ENCODE peak calls at places on chromosomes 13 and 19, in four cellular contexts. E is heart left ventricle; F is tibial artery; H is CD4-positive, alpha-beta T cell. P is an unnamed sample.

GRCh38 chr13:30443957-30444404 is 21.7 kb downstream of the UBE2L5 start:
- DNase-seq in H (no peak), F (no peak), E (no peak), P (no peak)

GRCh38 chr13:46492946-46493345 is 60.0 kb upstream of the LRCH1 start:
- DNase-seq in E (no peak), F (no peak), H (no peak), P (peak)

GRCh38 chr19:45211751-45212381 is 33.3 kb downstream of the BLOC1S3 start:
- DNase-seq in F (no peak), H (no peak), E (peak), P (peak)

GRCh38 chr19:18167975-18168645 is 5.5 kb upstream of the IFI30 start:
- DNase-seq in E (peak), F (no peak), H (peak), P (peak)

GRCh38 chr19:18274776-18275356 is 614 bp upstream of the IQCN start:
- DNase-seq in F (peak), H (no peak), E (peak), P (peak)

GRCh38 chr13:91078093-91078679 is 269.3 kb upstream of the MIR17HG start:
- DNase-seq in H (no peak), E (no peak), F (no peak), P (no peak)

GRCh38 chr13:51628059-51628852 is 44.0 kb downstream of the WDFY2 start:
- DNase-seq in H (no peak), E (peak), F (no peak), P (no peak)

GRCh38 chr13:50594276-50594970 is 249.1 kb downstream of the DLEU7 start:
- DNase-seq in F (no peak), H (peak), E (no peak), P (no peak)

GRCh38 chr19:42293539-42293938 is 8.4 kb upstream of the PRR19 start:
- DNase-seq in F (no peak), E (no peak), H (no peak), P (no peak)

GRCh38 chr19:45913874-45914830 is at the start of gene NANOS2:
- DNase-seq in H (no peak), E (no peak), F (no peak), P (no peak)

GRCh38 chr13:102724923-102725322 is 30.1 kb upstream of the METTL21C start:
- DNase-seq in F (no peak), E (no peak), H (no peak), P (peak)

GRCh38 chr13:41075034-41075433 is 13.7 kb downstream of the WBP4 start:
- DNase-seq in H (peak), E (no peak), F (no peak), P (no peak)

GRCh38 chr13:41071775-41072174 is 10.5 kb downstream of the WBP4 start:
- DNase-seq in E (no peak), F (no peak), H (no peak), P (no peak)

GRCh38 chr13:41074523-41074922 is 13.2 kb downstream of the WBP4 start:
- DNase-seq in E (no peak), H (no peak), F (no peak), P (no peak)

GRCh38 chr13:41077475-41077874 is 16.2 kb downstream of the WBP4 start:
- DNase-seq in H (no peak), E (no peak), F (no peak), P (no peak)

GRCh38 chr13:41075485-41075884 is 14.2 kb downstream of the WBP4 start:
- DNase-seq in H (no peak), E (no peak), F (no peak), P (no peak)
- TF ChIP-seq CTCF in H (no peak), E (no peak), F (no peak), P (no peak)

DNA sequence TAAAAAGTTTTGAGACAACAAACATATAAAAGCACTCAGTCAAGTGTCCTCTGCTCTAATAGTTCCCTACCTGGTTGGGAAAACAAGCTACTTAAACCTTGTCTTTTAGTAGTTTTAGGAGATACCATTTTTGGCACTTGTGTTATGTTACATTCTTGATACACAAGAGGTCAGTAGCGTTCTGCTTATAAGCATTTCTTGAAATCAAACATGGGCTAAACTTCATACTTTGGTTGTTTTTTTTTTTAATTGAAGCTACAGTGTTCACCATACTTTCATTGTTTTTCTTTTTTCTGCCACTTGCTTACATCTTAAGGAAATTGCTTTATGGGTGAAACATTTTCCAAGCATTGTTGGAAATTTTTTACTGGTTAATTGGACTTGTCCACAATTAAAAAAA is 12.9 kb downstream of the NHLRC3 start:
- DNase-seq in F (no peak), E (no peak), H (no peak), P (no peak)
- TF ChIP-seq CTCF in F (peak), E (peak), H (peak), P (no peak)

GRCh38 chr19:37114001-37114400 is 35.8 kb downstream of the ZNF420 start:
- DNase-seq in E (no peak), F (no peak), H (no peak), P (no peak)
- TF ChIP-seq CTCF in E (peak), F (no peak), H (peak), P (no peak)

GRCh38 chr13:44141213-44141724 is 232.4 kb upstream of the SERP2 start:
- DNase-seq in E (no peak), H (no peak), F (no peak), P (no peak)

GRCh38 chr13:44142911-44143665 is 230.5 kb upstream of the SERP2 start:
- DNase-seq in H (no peak), E (no peak), F (no peak), P (no peak)

GRCh38 chr13:44142540-44142867 is 231.1 kb upstream of the SERP2 start:
- DNase-seq in F (no peak), E (no peak), H (no peak), P (no peak)

GRCh38 chr13:44140146-44140545 is 233.5 kb upstream of the SERP2 start:
- DNase-seq in H (no peak), F (no peak), E (no peak), P (no peak)

GRCh38 chr13:44141725-44142539 is 231.7 kb upstream of the SERP2 start:
- DNase-seq in F (peak), H (peak), E (peak), P (peak)
- TF ChIP-seq CTCF in F (peak), H (no peak), E (peak), P (no peak)

GRCh38 chr13:109275848-109276247 is 510.5 kb downstream of the IRS2 start:
- DNase-seq in E (no peak), F (no peak), H (no peak), P (peak)
- TF ChIP-seq CTCF in E (no peak), F (no peak), H (no peak), P (no peak)

DNA sequence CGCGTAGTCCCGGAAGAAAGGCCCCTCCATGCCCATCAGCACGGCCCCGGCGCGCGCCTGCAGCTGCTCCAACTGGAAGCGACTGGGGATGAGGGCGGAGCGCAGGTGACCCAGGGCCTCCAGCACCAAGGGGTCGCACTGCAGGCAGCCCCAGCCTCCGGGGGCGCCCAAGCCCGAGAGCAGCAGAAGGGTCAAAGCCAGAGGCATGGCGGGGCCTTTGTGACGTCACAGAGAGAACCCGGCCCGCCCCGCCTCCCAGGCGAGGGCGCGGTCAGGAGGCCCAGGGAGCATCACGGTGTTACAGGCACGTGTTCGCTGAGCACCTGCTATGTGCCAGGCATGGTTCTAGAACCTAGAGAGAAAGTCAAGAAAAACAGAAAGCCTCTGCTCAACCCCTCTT is at the start of gene IZUMO2:
- DNase-seq in E (no peak), F (no peak), H (no peak), P (no peak)
- TF ChIP-seq CTCF in E (no peak), F (no peak), H (no peak), P (no peak)

DNA sequence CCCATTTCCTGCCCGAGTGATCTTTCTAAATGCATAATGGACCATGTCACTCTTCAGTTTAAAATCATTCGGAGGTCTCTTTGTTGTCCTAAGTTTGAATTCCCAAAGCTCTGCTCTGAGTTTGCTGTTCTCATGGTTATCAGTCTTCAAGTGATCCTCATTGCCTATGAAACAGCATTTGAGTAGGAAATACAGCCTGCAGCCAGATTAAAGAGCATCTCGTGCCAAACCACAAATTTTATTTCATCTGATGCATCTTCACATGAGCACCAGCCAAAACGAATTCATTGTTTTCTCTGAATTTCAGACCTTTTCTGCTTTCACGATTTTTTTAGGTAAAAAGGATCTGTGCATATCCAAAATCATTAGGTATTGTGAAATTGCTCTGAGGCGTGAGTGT is 299.6 kb downstream of the TDRD3 start:
- DNase-seq in E (no peak), F (no peak), H (no peak), P (no peak)
- TF ChIP-seq CTCF in E (no peak), F (no peak), H (no peak), P (no peak)

P was measured in Calu3.